ENCODE peak calls at places on chromosome X, in four cellular contexts. G, L, F and O are unnamed samples.

GRCh38 chrX:46627700-46628405 is 54.3 kb downstream of the CHST7 start:
- DNase-seq in G (no peak), L (no peak), F (no peak), O (no peak)

GRCh38 chrX:134764202-134764785 is 106.0 kb upstream of the PLAC1 start:
- DNase-seq in G (no peak), L (peak; percentile 73), F (peak; percentile 64), O (peak; percentile 72)

GRCh38 chrX:98398542-98398941 is 1514.8 kb downstream of the RPA4 start:
- DNase-seq in G (no peak), L (no peak), F (no peak), O (no peak)

GRCh38 chrX:51487960-51488267 is 8.5 kb downstream of the NUDT11 start:
- DNase-seq in G (no peak), L (no peak), F (no peak), O (no peak)

GRCh38 chrX:18994713-18995112 is 10.8 kb upstream of the PHKA2 start:
- DNase-seq in G (no peak), L (no peak), F (peak; percentile 17), O (peak; percentile 13)

GRCh38 chrX:72002886-72003285 is 92.2 kb downstream of the NHSL2 start:
- DNase-seq in G (no peak), L (no peak), F (no peak), O (no peak)

GRCh38 chrX:40130207-40130606 is 32.4 kb upstream of the BCOR start:
- DNase-seq in G (no peak), L (no peak), F (no peak), O (peak; percentile 70)

GRCh38 chrX:47751670-47752069 is 85.0 kb upstream of the ZNF81 start:
- DNase-seq in G (no peak), L (peak; percentile 38), F (no peak), O (no peak)

GRCh38 chrX:2666491-2666890 is 24.6 kb upstream of the CD99 start:
- DNase-seq in G (no peak), L (no peak), F (no peak), O (no peak)

GRCh38 chrX:130705591-130705990 is 197.4 kb downstream of the ENOX2 start:
- DNase-seq in G (no peak), L (peak; percentile 8), F (peak; percentile 1), O (peak; percentile 1)

GRCh38 chrX:19332983-19333382 is 10.7 kb upstream of the PDHA1 start:
- DNase-seq in G (no peak), L (no peak), F (no peak), O (no peak)

GRCh38 chrX:38768079-38768478 is 33.2 kb upstream of the MID1IP1 start:
- DNase-seq in G (no peak), L (no peak), F (no peak), O (peak; percentile 11)

GRCh38 chrX:153375571-153375970 is 25.6 kb downstream of the PNMA6E start:
- DNase-seq in G (no peak), L (no peak), F (no peak), O (no peak)

GRCh38 chrX:51837926-51838325 is 55.5 kb upstream of the MAGED1 start:
- DNase-seq in G (no peak), L (no peak), F (no peak), O (no peak)

GRCh38 chrX:41313419-41313818 is 20.5 kb upstream of the DDX3X start:
- DNase-seq in G (no peak), L (no peak), F (no peak), O (no peak)

GRCh38 chrX:93673056-93673868 is at the start of gene NAP1L3:
- DNase-seq in G (no peak), L (no peak), F (peak; percentile 5), O (peak; percentile 63)

GRCh38 chrX:141405878-141406492 is 163.7 kb upstream of the SPANXC start:
- DNase-seq in G (no peak), L (no peak), F (no peak), O (peak; percentile 61)

GRCh38 chrX:39253551-39253950 is 452.3 kb downstream of the MID1IP1 start:
- DNase-seq in G (no peak), L (no peak), F (no peak), O (no peak)

GRCh38 chrX:12080265-12080664 is 58.0 kb upstream of the FRMPD4 start:
- DNase-seq in G (no peak), L (peak; percentile 24), F (peak; percentile 2), O (peak; percentile 49)

GRCh38 chrX:148422531-148422930 is 77.9 kb upstream of the AFF2 start:
- DNase-seq in G (no peak), L (no peak), F (no peak), O (no peak)

GRCh38 chrX:151977009-151977408 is 2.5 kb upstream of the GABRE start:
- DNase-seq in G (no peak), L (no peak), F (no peak), O (no peak)
- TF ChIP-seq RFX5 in G (no peak), L (no peak), F (no peak), O (no peak)

GRCh38 chrX:9888953-9889470 is 78.1 kb upstream of the CLDN34 start:
- DNase-seq in G (no peak), L (no peak), F (no peak), O (no peak)
- TF ChIP-seq POLR2AphosphoS2 in G (no peak), L (no peak), F (no peak), O (no peak)

GRCh38 chrX:69038188-69038587 is 127.1 kb downstream of the PJA1 start:
- DNase-seq in G (no peak), L (no peak), F (no peak), O (no peak)
- TF ChIP-seq MAX in G (no peak), L (no peak), F (no peak), O (no peak)

GRCh38 chrX:43850612-43851011 is 31.6 kb downstream of the MAOB start:
- DNase-seq in G (no peak), L (no peak), F (no peak), O (no peak)

GRCh38 chrX:43847352-43847751 is 34.9 kb downstream of the MAOB start:
- DNase-seq in G (no peak), L (no peak), F (no peak), O (no peak)

GRCh38 chrX:43849173-43849572 is 33.1 kb downstream of the MAOB start:
- DNase-seq in G (no peak), L (no peak), F (no peak), O (no peak)

GRCh38 chrX:43853225-43853828 is 28.9 kb downstream of the MAOB start:
- DNase-seq in G (no peak), L (no peak), F (no peak), O (no peak)
- TF ChIP-seq RFX5 in G (no peak), L (no peak), F (no peak), O (no peak)

GRCh38 chrX:110156167-110156754 is 153.3 kb downstream of the TMEM164 start:
- DNase-seq in G (no peak), L (no peak), F (no peak), O (no peak)
- TF ChIP-seq POLR2AphosphoS2 in G (no peak), L (no peak), F (no peak), O (no peak)

DNA sequence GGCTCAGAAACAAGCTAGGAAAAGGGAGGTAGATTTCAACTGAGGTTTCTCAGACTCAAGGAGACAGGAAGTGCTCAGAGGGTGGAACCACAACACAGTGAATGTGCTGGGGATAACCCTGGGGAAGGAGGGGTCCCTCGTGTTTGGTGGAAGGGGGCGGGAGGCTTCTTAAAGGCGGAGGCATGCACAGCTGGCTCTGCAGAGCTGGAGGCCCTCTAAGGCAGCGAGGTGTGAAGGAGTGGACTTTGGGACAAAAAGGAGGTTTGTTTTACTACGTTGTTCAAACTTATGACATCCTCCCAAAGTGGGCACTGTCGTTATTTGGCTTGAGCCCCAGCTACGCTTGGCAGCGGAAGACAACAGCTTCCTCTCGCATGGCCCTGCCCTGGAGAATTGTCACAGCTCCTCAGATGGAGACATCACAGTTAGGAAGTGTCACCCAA is 21.7 kb upstream of the MTM1 start:
- DNase-seq in G (no peak), L (no peak), F (no peak), O (no peak)
- TF ChIP-seq MAX in G (no peak), L (no peak), F (no peak), O (no peak)

DNA sequence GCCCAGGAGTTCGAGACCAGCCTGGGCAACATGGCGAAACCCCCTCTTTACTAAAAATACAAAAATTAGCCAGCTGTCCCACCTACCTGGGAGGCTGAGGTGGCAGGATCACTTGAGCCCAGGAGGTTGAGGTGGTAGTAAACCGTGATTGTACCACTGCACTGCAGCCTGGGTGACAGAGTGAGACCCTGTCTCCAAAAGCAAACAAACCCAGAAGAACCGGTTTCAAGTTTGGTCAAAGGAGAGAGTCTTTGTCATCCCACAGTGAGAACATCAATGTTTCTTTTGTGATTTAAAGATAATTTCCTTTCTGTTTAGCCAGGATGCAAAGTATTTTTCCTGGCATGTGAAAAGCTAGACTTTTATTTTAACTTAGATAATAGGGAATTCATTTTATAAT is 26.7 kb downstream of the PDK3 start:
- DNase-seq in G (no peak), L (no peak), F (peak; percentile 1), O (no peak)
- TF ChIP-seq RFX5 in G (no peak), L (no peak), F (no peak), O (no peak)

DNA sequence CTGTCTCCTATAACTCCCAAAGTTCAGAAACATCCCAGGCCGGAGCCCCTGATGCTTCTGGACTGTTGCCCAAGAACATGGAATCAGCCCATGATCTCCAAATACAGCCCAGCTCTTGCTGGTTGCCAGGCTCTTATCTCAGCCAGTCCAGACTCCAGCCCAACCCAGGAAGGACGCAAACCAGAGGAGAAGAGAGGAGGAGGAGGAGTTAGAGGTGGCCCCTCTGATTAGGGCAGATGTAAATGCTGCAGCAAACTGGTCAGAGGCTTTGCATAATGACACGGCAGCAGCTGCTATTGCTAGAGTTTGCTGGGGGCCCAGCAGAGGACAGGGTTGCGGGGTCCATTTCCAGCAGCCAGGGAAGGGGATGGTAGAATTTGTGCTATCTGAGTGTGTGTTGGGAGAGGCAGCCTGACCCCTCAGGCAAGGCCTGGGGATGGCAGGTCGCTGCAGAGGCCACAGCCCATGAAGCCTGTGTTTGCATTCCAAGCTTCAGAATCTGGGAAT is 4.2 kb upstream of the OTUD5 start:
- DNase-seq in G (no peak), L (peak; percentile 73), F (peak; percentile 47), O (no peak)
- TF ChIP-seq POLR2AphosphoS2 in G (no peak), L (no peak), F (no peak), O (no peak)

DNA sequence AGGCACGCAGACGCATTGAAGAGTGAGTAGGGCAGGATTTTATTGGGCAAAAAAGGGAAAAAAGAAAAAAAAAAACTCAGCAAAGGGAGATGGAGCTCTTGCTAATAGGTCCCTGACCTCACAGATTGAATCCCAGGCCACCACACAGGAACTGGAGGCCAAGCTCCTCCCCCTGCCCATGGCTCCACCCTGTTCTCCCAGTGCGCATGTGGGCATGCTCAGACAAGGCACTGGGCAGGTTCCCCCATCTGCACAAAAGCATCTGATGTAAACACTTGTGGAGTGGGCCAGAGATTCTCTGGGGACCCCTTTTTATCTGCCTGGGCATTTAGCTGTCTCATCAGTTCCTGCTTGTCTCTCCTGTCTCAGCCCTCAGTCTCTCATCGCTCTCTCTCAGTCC is 9.5 kb downstream of the FRMD7 start:
- DNase-seq in G (no peak), L (peak; percentile 9), F (no peak), O (no peak)
- TF ChIP-seq MAX in G (no peak), L (no peak), F (no peak), O (no peak)

GRCh38 chrX:119763175-119763574 is 4.8 kb downstream of the SOWAHD start:
- DNase-seq in G (no peak), L (no peak), F (no peak), O (no peak)
- TF ChIP-seq RFX5 in G (no peak), L (no peak), F (no peak), O (no peak)